ENCODE peak calls at places on chromosomes 12 and 14, in five cellular contexts. H is AG09309, O is astrocyte of the spinal cord, S is fibroblast of lung, V is tibial artery. A is an unnamed sample.

GRCh38 chr14:31180299-31181051 is 27.1 kb downstream of the HECTD1 start:
- DNase-seq in H (no peak), S (no peak), V (no peak), O (no peak), A (no peak)

GRCh38 chr12:24780969-24781368 is 167.9 kb downstream of the BCAT1 start:
- DNase-seq in V (no peak), H (peak), O (peak), S (peak), A (peak)

GRCh38 chr14:103576371-103577024 is 13.7 kb downstream of the COA8 start:
- DNase-seq in S (peak), V (peak), O (peak), H (peak), A (peak)

GRCh38 chr12:85740190-85740589 is 96.0 kb downstream of the RASSF9 start:
- DNase-seq in S (peak), O (no peak), H (no peak), V (no peak), A (peak)

GRCh38 chr12:50099302-50100008 is 4.4 kb upstream of the GPD1 start:
- DNase-seq in O (peak), H (no peak), S (peak), V (no peak), A (no peak)

GRCh38 chr12:82728710-82729109 is 42.0 kb downstream of the TMTC2 start:
- DNase-seq in V (no peak), O (no peak), H (no peak), S (no peak), A (no peak)

GRCh38 chr12:87008785-87009184 is 752.6 kb upstream of the MGAT4C start:
- DNase-seq in S (no peak), V (no peak), H (no peak), O (no peak), A (no peak)

GRCh38 chr12:92603741-92604432 is 98.9 kb upstream of the PLEKHG7 start:
- DNase-seq in S (no peak), O (no peak), H (no peak), V (no peak), A (no peak)

GRCh38 chr14:90384543-90384911 is 12.3 kb upstream of the CALM1 start:
- DNase-seq in V (no peak), H (no peak), S (no peak), O (no peak), A (no peak)

GRCh38 chr14:25113394-25113793 is 63.4 kb upstream of the STXBP6 start:
- DNase-seq in H (no peak), O (no peak), S (no peak), V (no peak), A (no peak)

GRCh38 chr14:41570415-41571155 is 36.1 kb upstream of the LRFN5 start:
- DNase-seq in O (no peak), H (no peak), V (no peak), S (no peak), A (no peak)

GRCh38 chr14:53037016-53037415 is 86.2 kb upstream of the FERMT2 start:
- DNase-seq in O (no peak), V (no peak), H (no peak), S (no peak), A (no peak)

GRCh38 chr12:58509116-58509885 is 411.0 kb downstream of the LRIG3 start:
- DNase-seq in O (peak), V (no peak), S (peak), H (no peak), A (peak)

GRCh38 chr12:79547044-79547734 is 143.6 kb downstream of the PAWR start:
- DNase-seq in S (no peak), V (no peak), O (peak), H (peak), A (peak)

GRCh38 chr14:104787736-104788532 is 7.6 kb downstream of the AKT1 start:
- DNase-seq in S (no peak), O (no peak), H (no peak), V (peak), A (no peak)

GRCh38 chr12:21980544-21980943 is 39.3 kb upstream of the ABCC9 start:
- DNase-seq in V (no peak), H (no peak), O (no peak), S (no peak), A (no peak)

GRCh38 chr12:132029503-132030300 is 80.0 kb downstream of the EP400 start:
- DNase-seq in V (no peak), O (no peak), S (no peak), H (no peak), A (no peak)

GRCh38 chr12:9880532-9880931 is 757 bp upstream of the KLRF2 start:
- DNase-seq in O (no peak), V (no peak), H (no peak), S (no peak), A (no peak)

GRCh38 chr12:93376436-93377251 is 1.1 kb upstream of the NUDT4 start:
- DNase-seq in V (no peak), H (no peak), O (peak), S (peak), A (peak)

GRCh38 chr12:28463396-28463795 is 273.1 kb downstream of the CCDC91 start:
- DNase-seq in O (no peak), V (no peak), H (no peak), S (no peak), A (no peak)

GRCh38 chr12:56087220-56087619 is 7.3 kb downstream of the ERBB3 start:
- DNase-seq in S (no peak), O (no peak), H (no peak), V (no peak), A (no peak)

GRCh38 chr12:47082963-47083621 is 3.3 kb upstream of the AMIGO2 start:
- DNase-seq in O (peak), V (no peak), H (peak), S (peak), A (peak)

DNA sequence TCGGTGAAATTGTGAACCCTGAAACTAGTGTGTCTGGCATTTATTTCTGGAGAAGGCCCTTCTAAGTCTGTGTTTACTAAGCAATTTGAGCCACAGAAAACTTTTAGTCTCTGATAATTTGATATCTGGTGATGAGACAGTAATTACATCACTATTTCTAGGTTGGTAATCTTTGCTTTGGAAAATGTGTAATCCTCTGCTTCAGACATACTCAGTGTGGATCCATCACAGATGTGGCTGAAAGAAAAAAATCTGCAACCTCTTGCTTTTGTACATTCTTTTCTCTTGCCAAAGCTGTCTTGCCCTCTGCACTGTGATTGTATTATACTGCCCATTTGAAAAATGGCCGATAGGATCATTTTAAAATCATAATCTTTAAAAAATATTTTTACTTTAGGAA is 78.1 kb downstream of the PELI2 start:
- DNase-seq in H (peak), S (peak), V (no peak), O (peak), A (peak)
- H3K4me3 ChIP-seq in H (no peak), S (no peak), V (no peak), O (no peak), A (no peak)

GRCh38 chr14:61025239-61026223 is 44.5 kb downstream of the SLC38A6 start:
- DNase-seq in S (peak), V (peak), H (peak), O (peak), A (peak)
- TF ChIP-seq CTCF in S (peak), V (peak), H (peak), O (peak), A (peak)

GRCh38 chr14:60204104-60204842 is 39.1 kb upstream of the DHRS7 start:
- DNase-seq in S (no peak), H (no peak), V (no peak), O (no peak), A (no peak)
- H3K4me3 ChIP-seq in S (no peak), H (no peak), V (no peak), O (no peak), A (no peak)

GRCh38 chr12:63353559-63353958 is 202.6 kb upstream of the AVPR1A start:
- DNase-seq in S (peak), H (no peak), V (no peak), O (peak), A (no peak)
- TF ChIP-seq CTCF in S (no peak), H (no peak), V (no peak), O (peak), A (peak)